ENCODE peak calls at places on chromosomes 6 and 20, in six cellular contexts. J, R, G, N, Q and W are unnamed samples.

GRCh38 chr6:16684896-16685554 is 76.2 kb downstream of the ATXN1 start:
- DNase-seq in J (no peak), R (peak; percentile 65), G (no peak), N (peak; percentile 82), Q (no peak), W (peak; percentile 47)

GRCh38 chr6:17628873-17629272 is 28.8 kb downstream of the FAM8A1 start:
- DNase-seq in J (no peak), R (no peak), G (no peak), N (no peak), Q (no peak), W (no peak)

GRCh38 chr6:124234806-124235205 is 431.1 kb downstream of the NKAIN2 start:
- DNase-seq in J (no peak), R (no peak), G (no peak), N (no peak), Q (no peak), W (no peak)

GRCh38 chr20:45727044-45727443 is 4.9 kb downstream of the SPINT4 start:
- DNase-seq in J (no peak), R (no peak), G (no peak), N (no peak), Q (no peak), W (peak; percentile 44)

GRCh38 chr20:58642465-58642864 is 8.6 kb upstream of the STX16 start:
- DNase-seq in J (no peak), R (no peak), G (no peak), N (no peak), Q (no peak), W (no peak)

GRCh38 chr20:46361386-46361785 is 45.0 kb downstream of the ELMO2 start:
- DNase-seq in J (no peak), R (no peak), G (no peak), N (no peak), Q (no peak), W (no peak)

GRCh38 chr6:36676142-36677058 is 2.1 kb upstream of the CDKN1A start:
- DNase-seq in J (peak; percentile 21), R (peak; percentile 69), G (peak; percentile 45), N (peak; percentile 66), Q (no peak), W (no peak)

GRCh38 chr6:132736239-132736638 is 21.5 kb downstream of the VNN2 start:
- DNase-seq in J (no peak), R (peak; percentile 38), G (no peak), N (peak; percentile 14), Q (no peak), W (no peak)

GRCh38 chr6:106309766-106310373 is 15.7 kb downstream of the ATG5 start:
- DNase-seq in J (no peak), R (peak; percentile 16), G (peak; percentile 51), N (peak; percentile 8), Q (no peak), W (no peak)

GRCh38 chr6:89260832-89261231 is 43.7 kb upstream of the GABRR1 start:
- DNase-seq in J (no peak), R (peak; percentile 9), G (no peak), N (no peak), Q (no peak), W (no peak)

GRCh38 chr6:113701552-113702254 is 155.4 kb upstream of the MARCKS start:
- DNase-seq in J (no peak), R (no peak), G (no peak), N (no peak), Q (no peak), W (no peak)

GRCh38 chr6:137217801-137218472 is 1.2 kb downstream of the IFNGR1 start:
- DNase-seq in J (no peak), R (peak; percentile 37), G (peak; percentile 17), N (peak; percentile 18), Q (no peak), W (no peak)

GRCh38 chr6:26421259-26422144 is 18.8 kb upstream of the BTN3A3 start:
- DNase-seq in J (peak; percentile 79), R (peak; percentile 96), G (peak; percentile 96), N (peak; percentile 92), Q (peak; percentile 34), W (peak; percentile 50)

GRCh38 chr20:19823971-19824370 is 65.9 kb downstream of the RIN2 start:
- DNase-seq in J (no peak), R (no peak), G (no peak), N (no peak), Q (no peak), W (no peak)

GRCh38 chr20:23666189-23666588 is 22.6 kb downstream of the CST4 start:
- DNase-seq in J (no peak), R (peak; percentile 18), G (peak; percentile 45), N (no peak), Q (no peak), W (no peak)

GRCh38 chr6:108171291-108171917 is 5.6 kb downstream of the NR2E1 start:
- DNase-seq in J (no peak), R (no peak), G (no peak), N (no peak), Q (no peak), W (no peak)

GRCh38 chr6:125747589-125748533 is 1.6 kb upstream of the HEY2 start:
- DNase-seq in J (peak; percentile 36), R (peak; percentile 59), G (peak; percentile 77), N (no peak), Q (no peak), W (peak; percentile 95)

GRCh38 chr20:38460040-38460623 is 12.5 kb upstream of the RALGAPB start:
- DNase-seq in J (no peak), R (peak; percentile 80), G (no peak), N (peak; percentile 81), Q (no peak), W (peak; percentile 79)

GRCh38 chr6:145904878-145905277 is 59.3 kb downstream of the SHPRH start:
- DNase-seq in J (no peak), R (no peak), G (no peak), N (no peak), Q (no peak), W (no peak)

GRCh38 chr6:112289039-112289566 is 34.7 kb upstream of the LAMA4 start:
- DNase-seq in J (no peak), R (peak; percentile 80), G (peak; percentile 25), N (peak; percentile 96), Q (no peak), W (no peak)

GRCh38 chr6:129368970-129369369 is 341.0 kb downstream of the ARHGAP18 start:
- DNase-seq in J (no peak), R (no peak), G (no peak), N (no peak), Q (no peak), W (no peak)

GRCh38 chr6:82959385-82959941 is 106.2 kb downstream of the UBE3D start:
- DNase-seq in J (peak; percentile 38), R (peak; percentile 27), G (peak; percentile 92), N (peak; percentile 70), Q (peak; percentile 7), W (peak; percentile 50)

GRCh38 chr6:137488736-137489409 is 5.3 kb downstream of the OLIG3 start:
- DNase-seq in J (peak; percentile 30), R (no peak), G (peak; percentile 68), N (no peak), Q (no peak), W (no peak)

GRCh38 chr20:60851826-60852704 is 400.0 kb upstream of the CDH4 start:
- DNase-seq in J (peak; percentile 17), R (peak; percentile 5), G (peak; percentile 51), N (no peak), Q (peak; percentile 27), W (no peak)

GRCh38 chr6:29723666-29724588 is 693 bp downstream of the HLA-F start:
- DNase-seq in J (no peak), R (no peak), G (peak; percentile 44), N (no peak), Q (no peak), W (no peak)

DNA sequence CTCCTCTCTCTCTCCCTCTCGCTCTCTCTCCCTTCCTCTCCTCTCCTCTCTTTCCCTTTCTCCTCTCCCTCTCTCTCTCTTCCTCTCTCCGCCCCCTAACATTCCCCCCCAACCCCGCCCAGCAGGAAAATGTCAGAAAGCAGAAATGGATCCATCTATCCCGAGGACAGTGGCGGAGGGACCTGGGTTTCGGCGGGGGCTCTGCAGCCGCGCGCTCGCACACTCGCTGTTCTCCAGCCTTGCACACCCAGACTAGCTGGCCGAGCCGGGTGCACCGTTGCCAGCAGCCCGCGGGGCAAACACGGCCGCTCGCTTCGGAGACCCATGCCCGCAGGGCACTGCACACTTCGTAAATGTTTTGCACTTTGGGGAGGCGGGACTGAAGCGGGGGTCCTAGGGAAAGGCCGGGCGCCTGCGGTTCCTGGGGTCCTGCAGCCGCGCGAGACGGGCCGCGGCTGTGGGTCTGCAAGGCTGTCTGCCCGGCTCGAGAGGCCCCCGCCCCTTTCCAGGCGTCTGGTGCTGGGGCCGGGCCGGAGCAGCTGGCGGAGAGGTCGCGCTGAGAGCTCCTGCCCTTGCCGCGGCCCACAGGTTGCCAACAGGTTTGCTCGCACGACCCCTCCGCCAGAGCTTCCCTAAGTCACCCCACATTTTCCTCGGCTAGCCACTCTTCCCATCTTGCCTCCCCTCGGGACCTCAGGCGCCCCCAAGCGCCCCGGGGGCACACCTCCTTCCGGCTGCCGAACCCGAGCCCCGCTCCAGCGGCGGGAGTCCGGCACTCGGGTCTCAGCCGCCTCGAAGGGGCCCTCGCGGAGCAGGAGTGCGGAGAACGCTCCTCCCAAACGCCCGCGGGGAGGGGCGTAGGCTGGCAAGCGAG is 818 bp upstream of the MDGA1 start:
- DNase-seq in J (no peak), R (peak; percentile 80), G (peak; percentile 62), N (peak; percentile 31), Q (no peak), W (peak; percentile 22)
- H3K9ac ChIP-seq in J (peak overlapping the region; percentile 74), R (peak overlapping the region; percentile 89), G (peak overlapping the region; percentile 48), N (peak overlapping the region; percentile 54), Q (no peak overlapping the region), W (no peak overlapping the region)

DNA sequence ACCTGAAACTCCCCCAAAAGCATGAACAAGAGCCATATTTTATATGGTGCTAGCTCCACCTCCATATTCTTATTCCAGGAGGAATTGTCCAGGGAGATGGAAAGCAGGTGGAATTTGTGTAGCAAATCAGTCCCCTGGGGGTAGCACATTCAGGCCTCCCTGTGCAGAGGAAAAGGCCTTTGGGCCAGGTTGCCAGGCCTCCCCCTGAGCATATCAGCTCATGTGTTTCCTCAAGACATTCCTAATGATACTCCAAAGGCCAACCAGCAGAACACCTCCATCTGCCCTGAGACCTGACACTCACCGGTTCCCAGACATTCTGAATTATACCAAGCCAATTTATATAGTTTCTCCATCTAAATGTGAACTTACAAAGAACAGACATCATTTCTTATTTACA is 2.6 kb upstream of the BANF2 start:
- DNase-seq in J (no peak), R (no peak), G (no peak), N (no peak), Q (no peak), W (no peak)
- H2BK120ac ChIP-seq in J (no peak overlapping the region), R (no peak overlapping the region), G (no peak overlapping the region), N (no peak overlapping the region), Q (no peak overlapping the region), W (no peak overlapping the region)

GRCh38 chr6:119160911-119161310 is 82.4 kb upstream of the FAM184A start:
- DNase-seq in J (no peak), R (no peak), G (no peak), N (no peak), Q (no peak), W (no peak)

GRCh38 chr6:119162134-119162761 is 83.8 kb upstream of the FAM184A start:
- DNase-seq in J (no peak), R (no peak), G (no peak), N (no peak), Q (no peak), W (no peak)

GRCh38 chr6:119158057-119158848 is 79.8 kb upstream of the FAM184A start:
- DNase-seq in J (no peak), R (peak; percentile 41), G (no peak), N (peak; percentile 44), Q (no peak), W (no peak)

GRCh38 chr6:119163006-119163405 is 84.5 kb upstream of the FAM184A start:
- DNase-seq in J (no peak), R (no peak), G (no peak), N (no peak), Q (no peak), W (no peak)

GRCh38 chr6:119161450-119161849 is 83.0 kb upstream of the FAM184A start:
- DNase-seq in J (no peak), R (no peak), G (peak; percentile 36), N (no peak), Q (no peak), W (no peak)
- H3K4me3 ChIP-seq in J (no peak overlapping the region), R (no peak overlapping the region), G (no peak overlapping the region), N (no peak overlapping the region), Q (no peak overlapping the region), W (no peak overlapping the region)

GRCh38 chr6:146915671-146916127 is 288.5 kb upstream of the STXBP5 start:
- DNase-seq in J (no peak), R (peak; percentile 49), G (no peak), N (peak; percentile 72), Q (no peak), W (no peak)
- H3K9ac ChIP-seq in J (no peak overlapping the region), R (peak overlapping the region; percentile 98), G (no peak overlapping the region), N (peak overlapping the region; percentile 51), Q (no peak overlapping the region), W (no peak overlapping the region)